ENCODE peak calls at places on chromosomes 12 and 14, in five cellular contexts. Q is upper lobe of left lung, X is AG04450, U is small intestine, H is psoas muscle. Y is an unnamed sample.

GRCh38 chr14:79659995-79660975 is 551.0 kb downstream of the DIO2 start:
- DNase-seq in Q (no peak), U (no peak), H (no peak), X (no peak), Y (no peak)

GRCh38 chr12:80485222-80485987 is 41.4 kb downstream of the PTPRQ start:
- DNase-seq in Q (no peak), U (no peak), X (no peak), H (no peak), Y (no peak)

GRCh38 chr14:75825147-75825592 is 156.6 kb downstream of the TGFB3 start:
- DNase-seq in Q (no peak), X (no peak), U (no peak), H (no peak), Y (no peak)

GRCh38 chr14:48398675-48399282 is 723.4 kb upstream of the MDGA2 start:
- DNase-seq in U (peak), H (no peak), X (no peak), Q (no peak), Y (no peak)

GRCh38 chr14:71960620-71961353 is 28.6 kb downstream of the RGS6 start:
- DNase-seq in Q (no peak), U (no peak), X (no peak), H (no peak), Y (no peak)

GRCh38 chr12:52677671-52678070 is 2.5 kb downstream of the KRT1 start:
- DNase-seq in H (no peak), X (no peak), Q (no peak), U (no peak), Y (no peak)

GRCh38 chr12:89181271-89181920 is 170.9 kb downstream of the DUSP6 start:
- DNase-seq in U (no peak), X (peak), H (no peak), Q (no peak), Y (no peak)

GRCh38 chr12:70719672-70720420 is 82.6 kb upstream of the PTPRB start:
- DNase-seq in H (peak), U (peak), X (no peak), Q (no peak), Y (peak)

GRCh38 chr12:81644503-81644902 is 114.6 kb downstream of the PPFIA2 start:
- DNase-seq in H (no peak), X (no peak), Q (no peak), U (peak), Y (no peak)

GRCh38 chr12:118958520-118958919 is 22.8 kb upstream of the SRRM4 start:
- DNase-seq in Q (no peak), U (no peak), X (no peak), H (no peak), Y (no peak)

GRCh38 chr14:90383731-90384542 is 12.9 kb upstream of the CALM1 start:
- DNase-seq in U (peak), X (no peak), H (peak), Q (peak), Y (peak)

GRCh38 chr12:1162083-1162760 is 171.2 kb downstream of the ERC1 start:
- DNase-seq in Q (no peak), X (no peak), U (no peak), H (no peak), Y (no peak)

GRCh38 chr14:55436530-55436929 is 3.9 kb downstream of the TBPL2 start:
- DNase-seq in H (no peak), Q (no peak), U (peak), X (no peak), Y (no peak)

GRCh38 chr14:64444984-64445845 is 20.1 kb upstream of the AKAP5 start:
- DNase-seq in X (peak), Q (no peak), U (peak), H (no peak), Y (no peak)

GRCh38 chr14:97703006-97703760 is 906.0 kb downstream of the VRK1 start:
- DNase-seq in U (peak), H (no peak), X (no peak), Q (no peak), Y (no peak)

GRCh38 chr12:67721216-67721615 is 72.7 kb downstream of the DYRK2 start:
- DNase-seq in Q (peak), H (no peak), U (peak), X (no peak), Y (peak)

GRCh38 chr14:95770777-95771176 is 56.9 kb upstream of the TCL1A start:
- DNase-seq in Q (no peak), H (no peak), U (no peak), X (no peak), Y (no peak)

GRCh38 chr12:28938056-28938455 is 211.0 kb upstream of the FAR2 start:
- DNase-seq in H (no peak), Q (no peak), X (no peak), U (no peak), Y (no peak)

GRCh38 chr14:69695664-69696527 is 71.0 kb upstream of the SRSF5 start:
- DNase-seq in Q (peak), X (no peak), U (peak), H (peak), Y (no peak)

GRCh38 chr12:98699568-98699967 is 54.5 kb downstream of the APAF1 start:
- DNase-seq in H (no peak), U (no peak), X (no peak), Q (no peak), Y (no peak)

GRCh38 chr14:92584856-92585255 is 71.3 kb downstream of the RIN3 start:
- DNase-seq in U (no peak), Q (no peak), X (no peak), H (no peak), Y (no peak)

GRCh38 chr14:75275598-75275997 is 3.0 kb upstream of the FOS start:
- DNase-seq in Q (no peak), H (no peak), U (no peak), X (no peak), Y (no peak)

GRCh38 chr12:106986625-106987389 is at the start of gene MTERF2:
- DNase-seq in H (peak), U (peak), X (peak), Q (peak), Y (peak)

GRCh38 chr12:80213871-80214270 is 114.5 kb downstream of the OTOGL start:
- DNase-seq in U (no peak), X (no peak), H (no peak), Q (no peak), Y (no peak)

GRCh38 chr14:44820230-44820964 is 141.3 kb downstream of the KLHL28 start:
- DNase-seq in X (no peak), U (no peak), H (no peak), Q (no peak), Y (no peak)

GRCh38 chr12:94145231-94145979 is 3.0 kb upstream of the PLXNC1 start:
- DNase-seq in X (no peak), U (peak), H (no peak), Q (no peak), Y (no peak)

GRCh38 chr12:112179936-112180335 is 54.6 kb downstream of the TRAFD1 start:
- DNase-seq in X (no peak), U (no peak), Q (no peak), H (peak), Y (no peak)

GRCh38 chr14:59451849-59452248 is 13.3 kb downstream of the GPR135 start:
- DNase-seq in X (no peak), H (no peak), Q (no peak), U (no peak), Y (no peak)

GRCh38 chr12:52628841-52629240 is 10.5 kb upstream of the KRT73 start:
- DNase-seq in X (no peak), U (no peak), H (no peak), Q (no peak), Y (no peak)

GRCh38 chr12:38998887-38999482 is 93.6 kb upstream of the CPNE8 start:
- DNase-seq in Q (no peak), U (peak), X (no peak), H (no peak), Y (no peak)

GRCh38 chr14:83607682-83608081 is 1922.3 kb upstream of the FLRT2 start:
- DNase-seq in U (no peak), X (no peak), H (no peak), Q (no peak), Y (no peak)

GRCh38 chr12:62123721-62124203 is 136.4 kb upstream of the USP15 start:
- DNase-seq in Q (peak), U (peak), H (no peak), X (peak), Y (no peak)

GRCh38 chr12:103566398-103566797 is 20.7 kb upstream of the STAB2 start:
- DNase-seq in H (no peak), X (no peak), U (no peak), Q (no peak), Y (no peak)

GRCh38 chr12:103569278-103569677 is 17.8 kb upstream of the STAB2 start:
- DNase-seq in Q (no peak), U (no peak), H (no peak), X (no peak), Y (no peak)

GRCh38 chr12:103572312-103572711 is 14.8 kb upstream of the STAB2 start:
- DNase-seq in X (no peak), Q (no peak), U (no peak), H (no peak), Y (no peak)

DNA sequence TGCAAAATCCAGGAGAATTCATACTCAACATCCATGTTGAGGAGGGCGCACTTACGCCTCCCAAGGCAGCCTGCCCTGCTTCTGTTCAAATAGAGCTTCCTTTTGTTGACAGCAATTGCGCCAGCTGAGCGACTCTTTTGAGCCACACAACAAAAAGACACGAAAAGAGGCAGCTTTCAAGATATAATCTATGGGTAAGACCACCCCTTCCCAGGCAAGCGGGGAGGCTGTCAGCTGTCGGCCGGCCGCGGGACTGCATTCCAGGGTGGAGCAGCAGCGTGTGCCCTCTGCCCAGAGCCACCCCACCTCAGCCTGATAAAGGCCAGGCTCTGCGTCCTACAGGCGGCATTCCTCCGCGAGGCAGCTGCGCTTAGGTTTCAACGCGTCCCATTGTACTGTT is 15.8 kb upstream of the STAB2 start:
- DNase-seq in X (no peak), U (peak), H (no peak), Q (no peak), Y (peak)
- H3K27ac ChIP-seq in X (no peak), U (no peak), H (no peak), Q (no peak), Y (peak)

GRCh38 chr12:53966070-53966384 is 6.9 kb upstream of the HOXC11 start:
- DNase-seq in X (no peak), U (no peak), H (no peak), Q (no peak), Y (no peak)
- H3K4me3 ChIP-seq in X (no peak), U (no peak), H (peak), Q (no peak), Y (no peak)

GRCh38 chr14:46250113-46250703 is 401.4 kb downstream of the RPL10L start:
- DNase-seq in H (no peak), X (no peak), U (peak), Q (no peak), Y (no peak)

GRCh38 chr14:46245281-46245680 is 406.3 kb downstream of the RPL10L start:
- DNase-seq in H (no peak), U (no peak), Q (no peak), X (no peak), Y (no peak)
- H3K27ac ChIP-seq in H (no peak), U (no peak), Q (no peak), X (no peak), Y (no peak)

DNA sequence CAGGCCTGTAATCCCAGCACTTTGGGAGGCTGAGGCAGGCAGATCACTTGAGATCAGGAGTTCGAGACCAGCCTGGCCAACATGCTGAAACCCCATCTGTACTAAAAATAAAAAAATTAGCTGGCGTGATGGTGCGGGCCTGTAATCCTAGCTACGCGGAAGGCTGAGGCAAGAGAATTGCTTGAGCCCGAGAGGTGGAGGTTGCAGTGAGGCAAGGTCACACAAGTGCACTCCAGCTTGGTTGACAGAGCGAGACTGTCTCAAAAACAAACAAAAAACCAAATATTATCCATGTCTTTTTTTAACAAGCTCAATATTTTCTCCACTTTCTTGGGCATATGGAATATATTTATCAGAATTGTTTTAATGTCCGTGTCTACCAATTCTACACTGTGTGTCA is 89.6 kb downstream of the LMNTD1 start:
- DNase-seq in X (no peak), H (no peak), U (no peak), Q (no peak), Y (no peak)
- H3K4me3 ChIP-seq in X (no peak), H (no peak), U (no peak), Q (no peak), Y (no peak)

GRCh38 chr14:49881296-49882006 is 11.4 kb upstream of the ARF6 start:
- DNase-seq in X (no peak), Q (no peak), H (no peak), U (no peak), Y (no peak)

GRCh38 chr14:49892301-49892635 is 614 bp upstream of the ARF6 start:
- DNase-seq in X (peak), Q (peak), U (peak), H (no peak), Y (no peak)

GRCh38 chr14:49888293-49888692 is 4.6 kb upstream of the ARF6 start:
- DNase-seq in U (no peak), H (no peak), Q (no peak), X (no peak), Y (no peak)

GRCh38 chr14:49882826-49883694 is 9.8 kb upstream of the ARF6 start:
- DNase-seq in U (no peak), Q (no peak), X (no peak), H (no peak), Y (no peak)

DNA sequence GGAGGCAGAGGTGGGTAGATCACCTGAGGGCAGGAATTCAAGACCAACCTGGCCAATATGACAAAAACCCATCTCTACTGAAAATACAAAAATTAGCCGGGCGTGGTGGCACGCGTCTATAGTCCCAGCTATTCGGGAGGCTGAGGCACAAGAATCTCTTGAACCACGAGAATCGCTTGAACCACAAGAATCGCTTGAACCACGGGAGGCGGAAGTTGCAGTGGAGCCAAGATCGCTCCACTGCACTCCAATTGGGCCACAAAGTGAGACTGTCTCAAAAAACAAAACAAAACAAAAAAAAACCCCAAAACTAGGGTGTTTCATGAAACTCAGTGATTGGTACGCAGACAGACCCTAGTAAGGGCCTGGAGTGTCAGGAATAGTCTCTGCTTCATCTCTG is 6.4 kb upstream of the ARF6 start:
- DNase-seq in U (no peak), Q (no peak), X (no peak), H (no peak), Y (no peak)
- H3K27ac ChIP-seq in U (no peak), Q (no peak), X (no peak), H (no peak), Y (no peak)

GRCh38 chr14:104979758-104980591 is 1.8 kb upstream of the AHNAK2 start:
- DNase-seq in H (peak), U (no peak), X (no peak), Q (peak), Y (peak)

GRCh38 chr14:104980601-104981531 is 2.7 kb upstream of the AHNAK2 start:
- DNase-seq in U (no peak), Q (no peak), H (peak), X (no peak), Y (no peak)

GRCh38 chr14:104977008-104977680 is 1.0 kb downstream of the AHNAK2 start:
- DNase-seq in H (peak), Q (no peak), U (no peak), X (no peak), Y (peak)

GRCh38 chr14:104977681-104978647 is at the start of gene AHNAK2:
- DNase-seq in X (peak), Q (peak), H (peak), U (peak), Y (peak)

GRCh38 chr14:104978774-104979691 is 859 bp upstream of the AHNAK2 start:
- DNase-seq in X (no peak), U (no peak), H (peak), Q (no peak), Y (no peak)
- H3K4me3 ChIP-seq in X (peak), U (no peak), H (peak), Q (no peak), Y (peak)

GRCh38 chr14:105701456-105702274 is 175.3 kb downstream of the TMEM121 start:
- DNase-seq in H (no peak), U (no peak), Q (no peak), X (no peak), Y (no peak)

GRCh38 chr14:105700622-105701288 is 174.4 kb downstream of the TMEM121 start:
- DNase-seq in Q (no peak), X (no peak), H (no peak), U (no peak), Y (no peak)

DNA sequence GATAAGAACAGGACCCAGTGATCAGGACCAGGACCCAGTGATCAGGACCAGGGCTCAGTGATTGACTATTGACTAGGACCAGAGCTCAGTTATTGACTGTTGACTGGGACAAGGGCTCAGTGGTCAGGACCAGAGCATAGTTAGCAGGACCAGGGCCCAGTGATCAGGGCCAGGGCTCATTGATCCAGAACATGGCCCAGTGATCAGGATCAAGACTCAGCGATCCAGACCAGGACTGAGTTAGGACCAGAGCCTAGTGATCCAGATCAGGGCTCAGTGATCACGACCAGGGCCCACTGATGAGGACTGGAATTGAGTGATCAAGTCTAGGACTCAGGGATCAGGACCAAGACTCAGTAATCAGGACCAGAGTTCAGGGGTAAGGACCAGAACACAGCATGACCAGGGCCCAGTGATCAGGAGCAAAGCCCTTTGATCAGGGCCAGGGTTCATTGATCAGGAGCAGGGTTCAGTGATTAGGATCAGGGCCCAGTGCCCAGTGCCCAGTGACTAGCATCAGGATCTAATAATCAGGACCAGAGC is 176.0 kb downstream of the TMEM121 start:
- DNase-seq in Q (no peak), X (no peak), U (no peak), H (no peak), Y (no peak)
- H3K27ac ChIP-seq in Q (no peak), X (no peak), U (peak), H (no peak), Y (no peak)

DNA sequence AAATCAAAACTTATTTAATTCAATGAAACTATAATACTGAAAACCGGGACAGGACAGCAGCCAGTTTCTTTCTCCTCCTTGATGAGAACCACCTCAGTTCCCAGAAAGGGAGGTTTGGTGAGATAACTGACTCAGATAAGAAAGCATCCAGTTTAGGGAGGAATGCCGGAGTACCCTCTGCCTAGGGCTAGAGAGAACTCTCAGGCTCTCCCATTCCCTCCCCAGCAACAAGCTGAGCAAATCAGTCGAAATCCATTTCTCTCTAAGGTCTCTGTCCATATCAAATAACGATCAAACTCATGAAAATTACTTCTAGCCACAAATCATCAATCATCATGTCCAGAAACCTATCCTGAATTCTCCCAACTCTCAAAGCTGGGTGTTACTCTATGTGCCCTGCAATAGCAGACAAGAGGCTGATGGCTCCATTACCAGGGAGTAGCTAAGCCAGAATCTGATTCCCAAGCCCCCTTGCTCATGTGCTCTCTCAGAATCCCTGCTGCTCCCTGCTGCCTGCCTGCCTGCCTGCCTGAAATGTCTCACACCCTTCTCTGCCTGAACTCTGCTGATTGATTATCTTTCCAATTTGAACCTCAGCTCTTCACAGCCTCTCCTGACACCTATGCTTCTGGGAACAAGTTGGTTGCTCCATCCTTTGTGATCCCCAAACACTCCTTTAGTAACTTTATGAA is 49.4 kb downstream of the SLC25A47 start:
- DNase-seq in H (no peak), Q (no peak), X (no peak), U (no peak), Y (no peak)
- H3K4me3 ChIP-seq in H (peak), Q (no peak), X (peak), U (no peak), Y (peak)

GRCh38 chr12:47991106-47991550 is 13.1 kb downstream of the COL2A1 start:
- DNase-seq in H (no peak), Q (no peak), X (no peak), U (no peak), Y (no peak)
- H3K27ac ChIP-seq in H (no peak), Q (no peak), X (no peak), U (no peak), Y (no peak)